ENCODE peak calls at places on chromosome 5, in eight cellular contexts. M is HL-60, O is mammary epithelial cell, Q is A549, D is IMR-90, P is GM04504, H is hippocampal formation, N is GF-D8. J is an unnamed sample.

GRCh38 chr5:164636456-164636855 is 1131.0 kb downstream of the MAT2B start:
- DNase-seq in N (no peak), H (no peak), P (no peak), Q (no peak), M (no peak), O (no peak), D (no peak), J (no peak)

GRCh38 chr5:149399775-149400174 is 20.7 kb upstream of the IL17B start:
- DNase-seq in Q (no peak), P (no peak), O (no peak), N (no peak), D (no peak), M (no peak), H (no peak), J (no peak)

GRCh38 chr5:171984748-171985419 is 21.6 kb downstream of the FBXW11 start:
- DNase-seq in M (no peak), Q (no peak), N (no peak), H (no peak), D (peak), O (peak), P (peak), J (peak)

GRCh38 chr5:56958595-56958994 is 6.7 kb upstream of the MIER3 start:
- DNase-seq in M (no peak), Q (no peak), N (no peak), H (no peak), O (no peak), P (no peak), D (no peak), J (no peak)

GRCh38 chr5:29218829-29219228 is 1974.7 kb upstream of the CDH6 start:
- DNase-seq in O (no peak), N (no peak), D (no peak), H (no peak), Q (no peak), P (no peak), M (no peak), J (no peak)

GRCh38 chr5:34521628-34522290 is 134.4 kb upstream of the RAI14 start:
- DNase-seq in Q (no peak), P (no peak), M (no peak), O (no peak), D (no peak), H (no peak), N (no peak), J (no peak)

GRCh38 chr5:6377121-6377520 is 1.2 kb downstream of the MED10 start:
- DNase-seq in M (no peak), N (no peak), D (peak), Q (no peak), H (no peak), P (peak), O (no peak), J (peak)

GRCh38 chr5:67052034-67052433 is 144.6 kb downstream of the CD180 start:
- DNase-seq in H (no peak), Q (no peak), P (no peak), O (no peak), M (no peak), N (no peak), D (peak), J (no peak)

GRCh38 chr5:16147179-16147900 is 32.3 kb downstream of the MARCHF11 start:
- DNase-seq in O (no peak), H (no peak), M (no peak), D (no peak), Q (no peak), P (no peak), N (no peak), J (no peak)

GRCh38 chr5:33933723-33934544 is 2.3 kb upstream of the RXFP3 start:
- DNase-seq in O (no peak), P (no peak), M (no peak), Q (no peak), D (peak), H (no peak), N (no peak), J (peak)

GRCh38 chr5:140633081-140633471 is at the start of gene CD14:
- DNase-seq in P (no peak), Q (peak), M (peak), N (no peak), D (no peak), O (peak), H (peak), J (peak)

J was measured in kidney tubule cell.